ENCODE peak calls at places on chromosomes 4 and X, in ten cellular contexts. J is stimulated activated CD8-positive, alpha-beta memory T cell treated with anti-CD3 and anti-CD28 coated beads, Interleukin-15, amount 100 ng/mL, for 4 hours; C is KBM-7; G is endothelial cell of umbilical vein; N is Calu3; B is left colon; S is heart left ventricle; A is osteocyte; I is head of caudate nucleus; Q is NT2/D1. W is an unnamed sample.

GRCh38 chr4:168574581-168575295 is 77.9 kb downstream of the PALLD start:
- DNase-seq in J (no peak), C (no peak), G (peak), N (no peak), B (no peak), S (no peak), A (no peak), I (no peak), Q (no peak), W (no peak)

GRCh38 chr4:119128125-119128524 is 7.5 kb upstream of the MYOZ2 start:
- DNase-seq in J (no peak), C (no peak), G (no peak), N (no peak), B (no peak), S (no peak), A (no peak), I (no peak), Q (no peak), W (no peak)

GRCh38 chr4:110900206-110900769 is 277.4 kb upstream of the PITX2 start:
- DNase-seq in J (no peak), C (no peak), G (no peak), N (no peak), B (no peak), S (no peak), A (no peak), I (no peak), Q (no peak), W (no peak)

GRCh38 chrX:132592880-132593279 is 104.0 kb upstream of the MBNL3 start:
- DNase-seq in J (no peak), C (peak), G (peak), N (peak), B (no peak), S (no peak), A (no peak), I (peak), Q (no peak), W (no peak)

GRCh38 chrX:37371578-37371981 is 22.4 kb downstream of the PRRG1 start:
- DNase-seq in J (no peak), C (no peak), G (no peak), N (no peak), B (no peak), S (no peak), A (no peak), I (no peak), Q (no peak), W (no peak)

GRCh38 chrX:54819201-54819600 is 11.7 kb downstream of the MAGED2 start:
- DNase-seq in J (no peak), C (no peak), G (no peak), N (no peak), B (no peak), S (no peak), A (no peak), I (no peak), Q (no peak), W (no peak)

GRCh38 chr4:8911311-8912088 is 39.9 kb upstream of the HMX1 start:
- DNase-seq in J (no peak), C (no peak), G (no peak), N (no peak), B (peak), S (no peak), A (peak), I (no peak), Q (no peak), W (peak)

GRCh38 chr4:112219826-112220366 is 11.7 kb upstream of the AP1AR start:
- DNase-seq in J (no peak), C (no peak), G (no peak), N (no peak), B (no peak), S (no peak), A (no peak), I (no peak), Q (no peak), W (no peak)

GRCh38 chr4:150722908-150723362 is 141.0 kb downstream of the MAB21L2 start:
- DNase-seq in J (no peak), C (no peak), G (peak), N (peak), B (peak), S (peak), A (peak), I (no peak), Q (no peak), W (peak)

GRCh38 chr4:25861951-25862410 is 807 bp downstream of the SEL1L3 start:
- DNase-seq in J (no peak), C (peak), G (no peak), N (no peak), B (no peak), S (no peak), A (no peak), I (no peak), Q (no peak), W (peak)

GRCh38 chr4:125985856-125986255 is 671.1 kb downstream of the FAT4 start:
- DNase-seq in J (no peak), C (no peak), G (no peak), N (no peak), B (no peak), S (no peak), A (no peak), I (no peak), Q (peak), W (no peak)

GRCh38 chr4:23035521-23036056 is 342.9 kb downstream of the GBA3 start:
- DNase-seq in J (no peak), C (no peak), G (no peak), N (no peak), B (no peak), S (no peak), A (no peak), I (no peak), Q (no peak), W (no peak)

GRCh38 chr4:143341186-143341755 is 4.6 kb downstream of the GAB1 start:
- DNase-seq in J (no peak), C (no peak), G (no peak), N (no peak), B (no peak), S (peak), A (no peak), I (no peak), Q (no peak), W (no peak)

GRCh38 chrX:72621619-72622485 is 49.2 kb upstream of the HDAC8 start:
- DNase-seq in J (no peak), C (no peak), G (peak), N (no peak), B (no peak), S (no peak), A (no peak), I (no peak), Q (no peak), W (no peak)

GRCh38 chr4:25637581-25638220 is 17.9 kb upstream of the SLC34A2 start:
- DNase-seq in J (no peak), C (no peak), G (no peak), N (no peak), B (no peak), S (no peak), A (no peak), I (no peak), Q (no peak), W (no peak)

GRCh38 chrX:12685541-12685940 is 105.7 kb upstream of the PRPS2 start:
- DNase-seq in J (no peak), C (no peak), G (no peak), N (no peak), B (no peak), S (no peak), A (no peak), I (no peak), Q (no peak), W (no peak)

GRCh38 chr4:73911746-73912145 is 42.6 kb downstream of the CXCL1 start:
- DNase-seq in J (no peak), C (no peak), G (peak), N (no peak), B (no peak), S (no peak), A (no peak), I (no peak), Q (no peak), W (no peak)

GRCh38 chr4:165136529-165136928 is 23.9 kb upstream of the TMEM192 start:
- DNase-seq in J (no peak), C (no peak), G (no peak), N (no peak), B (no peak), S (no peak), A (no peak), I (no peak), Q (no peak), W (no peak)

GRCh38 chr4:76850010-76850441 is 47.9 kb downstream of the SOWAHB start:
- DNase-seq in J (no peak), C (no peak), G (peak), N (peak), B (no peak), S (no peak), A (no peak), I (no peak), Q (no peak), W (no peak)

GRCh38 chr4:24734511-24734910 is 60.9 kb upstream of the SOD3 start:
- DNase-seq in J (no peak), C (no peak), G (no peak), N (no peak), B (no peak), S (no peak), A (peak), I (no peak), Q (no peak), W (no peak)

GRCh38 chr4:80259012-80259411 is 7.5 kb upstream of the FGF5 start:
- DNase-seq in J (no peak), C (no peak), G (no peak), N (no peak), B (no peak), S (no peak), A (no peak), I (no peak), Q (no peak), W (no peak)

GRCh38 chrX:25427873-25428555 is 412.2 kb upstream of the ARX start:
- DNase-seq in J (no peak), C (peak), G (no peak), N (peak), B (no peak), S (no peak), A (no peak), I (no peak), Q (no peak), W (no peak)

GRCh38 chr4:24853142-24853541 is 57.8 kb downstream of the SOD3 start:
- DNase-seq in J (no peak), C (no peak), G (peak), N (no peak), B (no peak), S (no peak), A (no peak), I (no peak), Q (no peak), W (no peak)